ENCODE peak calls at places on chromosomes 5 and 9, in nine cellular contexts. One of them, this sample, is unnamed.

GRCh38 chr5:54387659-54388232 is 67.8 kb upstream of the HSPB3 start:
- DNase-seq in neuronal stem cell: no peak
- DNase-seq in T-helper 2 cell treated with Interferon-gamma antibody and Interleukin-4, amounts not matched to agents 5 μg/mL and 100 μg/mL, for 36 hours: no peak
- DNase-seq in T-cell: no peak
- DNase-seq in PC-9: no peak
- DNase-seq in caudate nucleus: no peak
- DNase-seq in head of caudate nucleus: no peak
- DNase-seq in stimulated activated CD8-positive, alpha-beta memory T cell treated with anti-CD3 and anti-CD28 coated beads, Interleukin-2, amount 100 ng/mL, for 48 hours: no peak
- DNase-seq in 8988T: no peak
- DNase-seq in this sample: peak; percentile 35

GRCh38 chr5:153212471-153212870 is 278.0 kb upstream of the GRIA1 start:
- DNase-seq in T-cell: no peak
- DNase-seq in caudate nucleus: no peak
- DNase-seq in head of caudate nucleus: no peak
- DNase-seq in stimulated activated CD8-positive, alpha-beta memory T cell treated with anti-CD3 and anti-CD28 coated beads, Interleukin-2, amount 100 ng/mL, for 48 hours: no peak
- DNase-seq in 8988T: no peak
- DNase-seq in PC-9: no peak
- DNase-seq in T-helper 2 cell treated with Interferon-gamma antibody and Interleukin-4, amounts not matched to agents 5 μg/mL and 100 μg/mL, for 36 hours: no peak
- DNase-seq in neuronal stem cell: no peak
- DNase-seq in this sample: no peak

GRCh38 chr9:30967484-30967883 is 1417.0 kb upstream of the ACO1 start:
- DNase-seq in T-cell: no peak
- DNase-seq in caudate nucleus: no peak
- DNase-seq in neuronal stem cell: peak; percentile 2
- DNase-seq in T-helper 2 cell treated with Interferon-gamma antibody and Interleukin-4, amounts not matched to agents 5 μg/mL and 100 μg/mL, for 36 hours: no peak
- DNase-seq in stimulated activated CD8-positive, alpha-beta memory T cell treated with anti-CD3 and anti-CD28 coated beads, Interleukin-2, amount 100 ng/mL, for 48 hours: no peak
- DNase-seq in PC-9: no peak
- DNase-seq in 8988T: no peak
- DNase-seq in head of caudate nucleus: no peak
- DNase-seq in this sample: peak; percentile 6

GRCh38 chr5:124438390-124439380 is 307.8 kb downstream of the ZNF608 start:
- DNase-seq in T-cell: no peak
- DNase-seq in T-helper 2 cell treated with Interferon-gamma antibody and Interleukin-4, amounts not matched to agents 5 μg/mL and 100 μg/mL, for 36 hours: no peak
- DNase-seq in head of caudate nucleus: peak; percentile 86
- DNase-seq in stimulated activated CD8-positive, alpha-beta memory T cell treated with anti-CD3 and anti-CD28 coated beads, Interleukin-2, amount 100 ng/mL, for 48 hours: no peak
- DNase-seq in neuronal stem cell: no peak
- DNase-seq in PC-9: no peak
- DNase-seq in 8988T: no peak
- DNase-seq in caudate nucleus: no peak
- DNase-seq in this sample: no peak

GRCh38 chr5:164002653-164003052 is 497.2 kb downstream of the MAT2B start:
- DNase-seq in head of caudate nucleus: no peak
- DNase-seq in T-helper 2 cell treated with Interferon-gamma antibody and Interleukin-4, amounts not matched to agents 5 μg/mL and 100 μg/mL, for 36 hours: no peak
- DNase-seq in stimulated activated CD8-positive, alpha-beta memory T cell treated with anti-CD3 and anti-CD28 coated beads, Interleukin-2, amount 100 ng/mL, for 48 hours: no peak
- DNase-seq in neuronal stem cell: no peak
- DNase-seq in T-cell: no peak
- DNase-seq in caudate nucleus: no peak
- DNase-seq in 8988T: no peak
- DNase-seq in PC-9: no peak
- DNase-seq in this sample: peak; percentile 7

GRCh38 chr9:33489070-33489469 is 15.3 kb upstream of the NOL6 start:
- DNase-seq in T-cell: no peak
- DNase-seq in neuronal stem cell: no peak
- DNase-seq in stimulated activated CD8-positive, alpha-beta memory T cell treated with anti-CD3 and anti-CD28 coated beads, Interleukin-2, amount 100 ng/mL, for 48 hours: no peak
- DNase-seq in caudate nucleus: no peak
- DNase-seq in T-helper 2 cell treated with Interferon-gamma antibody and Interleukin-4, amounts not matched to agents 5 μg/mL and 100 μg/mL, for 36 hours: no peak
- DNase-seq in PC-9: no peak
- DNase-seq in head of caudate nucleus: no peak
- DNase-seq in 8988T: no peak
- DNase-seq in this sample: no peak

GRCh38 chr5:151042453-151043093 is 22.2 kb downstream of the GPX3 start:
- DNase-seq in caudate nucleus: no peak
- DNase-seq in PC-9: no peak
- DNase-seq in T-helper 2 cell treated with Interferon-gamma antibody and Interleukin-4, amounts not matched to agents 5 μg/mL and 100 μg/mL, for 36 hours: no peak
- DNase-seq in head of caudate nucleus: no peak
- DNase-seq in stimulated activated CD8-positive, alpha-beta memory T cell treated with anti-CD3 and anti-CD28 coated beads, Interleukin-2, amount 100 ng/mL, for 48 hours: no peak
- DNase-seq in 8988T: no peak
- DNase-seq in neuronal stem cell: no peak
- DNase-seq in T-cell: no peak
- DNase-seq in this sample: no peak

GRCh38 chr5:134550271-134551214 is 25.1 kb downstream of the JADE2 start:
- DNase-seq in head of caudate nucleus: peak; percentile 82
- DNase-seq in stimulated activated CD8-positive, alpha-beta memory T cell treated with anti-CD3 and anti-CD28 coated beads, Interleukin-2, amount 100 ng/mL, for 48 hours: no peak
- DNase-seq in PC-9: no peak
- DNase-seq in neuronal stem cell: no peak
- DNase-seq in caudate nucleus: no peak
- DNase-seq in T-cell: no peak
- DNase-seq in T-helper 2 cell treated with Interferon-gamma antibody and Interleukin-4, amounts not matched to agents 5 μg/mL and 100 μg/mL, for 36 hours: no peak
- DNase-seq in 8988T: no peak
- DNase-seq in this sample: no peak

GRCh38 chr5:132008163-132008473 is 3.3 kb downstream of the ACSL6 start:
- DNase-seq in neuronal stem cell: no peak
- DNase-seq in PC-9: no peak
- DNase-seq in T-cell: no peak
- DNase-seq in T-helper 2 cell treated with Interferon-gamma antibody and Interleukin-4, amounts not matched to agents 5 μg/mL and 100 μg/mL, for 36 hours: no peak
- DNase-seq in head of caudate nucleus: no peak
- DNase-seq in stimulated activated CD8-positive, alpha-beta memory T cell treated with anti-CD3 and anti-CD28 coated beads, Interleukin-2, amount 100 ng/mL, for 48 hours: no peak
- DNase-seq in 8988T: no peak
- DNase-seq in caudate nucleus: no peak
- DNase-seq in this sample: no peak

GRCh38 chr5:169873642-169874041 is 106.7 kb downstream of the INSYN2B start:
- DNase-seq in T-cell: no peak
- DNase-seq in caudate nucleus: no peak
- DNase-seq in 8988T: no peak
- DNase-seq in head of caudate nucleus: peak; percentile 73
- DNase-seq in neuronal stem cell: no peak
- DNase-seq in stimulated activated CD8-positive, alpha-beta memory T cell treated with anti-CD3 and anti-CD28 coated beads, Interleukin-2, amount 100 ng/mL, for 48 hours: no peak
- DNase-seq in PC-9: no peak
- DNase-seq in T-helper 2 cell treated with Interferon-gamma antibody and Interleukin-4, amounts not matched to agents 5 μg/mL and 100 μg/mL, for 36 hours: no peak
- DNase-seq in this sample: no peak

GRCh38 chr5:136427421-136427820 is 62.1 kb upstream of the TRPC7 start:
- DNase-seq in T-helper 2 cell treated with Interferon-gamma antibody and Interleukin-4, amounts not matched to agents 5 μg/mL and 100 μg/mL, for 36 hours: no peak
- DNase-seq in PC-9: no peak
- DNase-seq in neuronal stem cell: no peak
- DNase-seq in caudate nucleus: no peak
- DNase-seq in T-cell: no peak
- DNase-seq in stimulated activated CD8-positive, alpha-beta memory T cell treated with anti-CD3 and anti-CD28 coated beads, Interleukin-2, amount 100 ng/mL, for 48 hours: no peak
- DNase-seq in head of caudate nucleus: no peak
- DNase-seq in 8988T: no peak
- DNase-seq in this sample: no peak

GRCh38 chr9:129569506-129570449 is 51.1 kb downstream of the C9orf50 start:
- DNase-seq in stimulated activated CD8-positive, alpha-beta memory T cell treated with anti-CD3 and anti-CD28 coated beads, Interleukin-2, amount 100 ng/mL, for 48 hours: no peak
- DNase-seq in PC-9: peak; percentile 56
- DNase-seq in head of caudate nucleus: no peak
- DNase-seq in T-helper 2 cell treated with Interferon-gamma antibody and Interleukin-4, amounts not matched to agents 5 μg/mL and 100 μg/mL, for 36 hours: no peak
- DNase-seq in neuronal stem cell: no peak
- DNase-seq in T-cell: no peak
- DNase-seq in 8988T: peak; percentile 77
- DNase-seq in caudate nucleus: no peak
- DNase-seq in this sample: no peak

GRCh38 chr5:176152191-176152932 is 85.9 kb upstream of the SIMC1 start:
- DNase-seq in T-cell: no peak
- DNase-seq in caudate nucleus: no peak
- DNase-seq in T-helper 2 cell treated with Interferon-gamma antibody and Interleukin-4, amounts not matched to agents 5 μg/mL and 100 μg/mL, for 36 hours: no peak
- DNase-seq in stimulated activated CD8-positive, alpha-beta memory T cell treated with anti-CD3 and anti-CD28 coated beads, Interleukin-2, amount 100 ng/mL, for 48 hours: no peak
- DNase-seq in head of caudate nucleus: no peak
- DNase-seq in 8988T: no peak
- DNase-seq in PC-9: no peak
- DNase-seq in neuronal stem cell: peak; percentile 67
- DNase-seq in this sample: peak; percentile 46

GRCh38 chr5:57277085-57277484 is 103.2 kb downstream of the GPBP1 start:
- DNase-seq in PC-9: no peak
- DNase-seq in caudate nucleus: no peak
- DNase-seq in head of caudate nucleus: no peak
- DNase-seq in stimulated activated CD8-positive, alpha-beta memory T cell treated with anti-CD3 and anti-CD28 coated beads, Interleukin-2, amount 100 ng/mL, for 48 hours: no peak
- DNase-seq in neuronal stem cell: no peak
- DNase-seq in 8988T: no peak
- DNase-seq in T-helper 2 cell treated with Interferon-gamma antibody and Interleukin-4, amounts not matched to agents 5 μg/mL and 100 μg/mL, for 36 hours: no peak
- DNase-seq in T-cell: no peak
- DNase-seq in this sample: no peak

GRCh38 chr5:173069661-173070060 is 13.5 kb downstream of the CREBRF start:
- DNase-seq in T-cell: no peak
- DNase-seq in neuronal stem cell: no peak
- DNase-seq in stimulated activated CD8-positive, alpha-beta memory T cell treated with anti-CD3 and anti-CD28 coated beads, Interleukin-2, amount 100 ng/mL, for 48 hours: no peak
- DNase-seq in caudate nucleus: no peak
- DNase-seq in T-helper 2 cell treated with Interferon-gamma antibody and Interleukin-4, amounts not matched to agents 5 μg/mL and 100 μg/mL, for 36 hours: no peak
- DNase-seq in head of caudate nucleus: no peak
- DNase-seq in 8988T: no peak
- DNase-seq in PC-9: no peak
- DNase-seq in this sample: no peak

GRCh38 chr5:175883506-175883905 is 12.1 kb downstream of the CPLX2 start:
- DNase-seq in neuronal stem cell: no peak
- DNase-seq in T-helper 2 cell treated with Interferon-gamma antibody and Interleukin-4, amounts not matched to agents 5 μg/mL and 100 μg/mL, for 36 hours: no peak
- DNase-seq in caudate nucleus: no peak
- DNase-seq in 8988T: no peak
- DNase-seq in head of caudate nucleus: no peak
- DNase-seq in PC-9: no peak
- DNase-seq in stimulated activated CD8-positive, alpha-beta memory T cell treated with anti-CD3 and anti-CD28 coated beads, Interleukin-2, amount 100 ng/mL, for 48 hours: no peak
- DNase-seq in T-cell: no peak
- DNase-seq in this sample: no peak

This sample was measured in H4.